ENCODE peak calls at places on chromosomes 11 and 22, in six cellular contexts. Y, J, X, U, C and S are unnamed samples.

GRCh38 chr11:77085652-77086051 is 17.0 kb upstream of the OMP start:
- DNase-seq in Y (no peak), J (no peak), X (no peak), U (no peak), C (no peak), S (no peak)

GRCh38 chr22:18927573-18927972 is 8.5 kb downstream of the PRODH start:
- DNase-seq in Y (no peak), J (no peak), X (no peak), U (no peak), C (no peak), S (no peak)

GRCh38 chr11:76339217-76339616 is 41.7 kb downstream of the THAP12 start:
- DNase-seq in Y (peak; percentile 14), J (no peak), X (no peak), U (no peak), C (no peak), S (peak; percentile 44)

GRCh38 chr11:27460571-27460970 is 12.0 kb downstream of the LGR4 start:
- DNase-seq in Y (no peak), J (no peak), X (no peak), U (no peak), C (no peak), S (no peak)

GRCh38 chr11:83815736-83816135 is 529.6 kb upstream of the CCDC90B start:
- DNase-seq in Y (no peak), J (no peak), X (no peak), U (no peak), C (no peak), S (peak; percentile 27)

GRCh38 chr11:66317766-66318575 is 1.1 kb upstream of the CD248 start:
- DNase-seq in Y (peak; percentile 80), J (no peak), X (no peak), U (no peak), C (peak; percentile 82), S (peak; percentile 92)

GRCh38 chr11:45087301-45087700 is 59.1 kb upstream of the PRDM11 start:
- DNase-seq in Y (peak; percentile 29), J (no peak), X (no peak), U (no peak), C (no peak), S (peak; percentile 41)

GRCh38 chr11:63508009-63508408 is 2.1 kb downstream of the LGALS12 start:
- DNase-seq in Y (peak; percentile 41), J (peak; percentile 51), X (peak; percentile 37), U (peak; percentile 28), C (peak; percentile 59), S (peak; percentile 14)

GRCh38 chr11:18705651-18706281 is 7.2 kb downstream of the TMEM86A start:
- DNase-seq in Y (no peak), J (no peak), X (no peak), U (no peak), C (no peak), S (peak; percentile 18)

GRCh38 chr11:119742263-119742861 is 13.4 kb upstream of the NECTIN1 start:
- DNase-seq in Y (no peak), J (no peak), X (no peak), U (no peak), C (peak; percentile 57), S (peak; percentile 39)

GRCh38 chr22:17896552-17896951 is 122.3 kb upstream of the BID start:
- DNase-seq in Y (no peak), J (no peak), X (no peak), U (no peak), C (no peak), S (no peak)

GRCh38 chr22:47625531-47626427 is 863.3 kb downstream of the TBC1D22A start:
- DNase-seq in Y (no peak), J (no peak), X (no peak), U (no peak), C (no peak), S (no peak)

GRCh38 chr11:32379714-32380113 is 55.6 kb downstream of the WT1 start:
- DNase-seq in Y (no peak), J (no peak), X (no peak), U (no peak), C (peak; percentile 21), S (no peak)

GRCh38 chr11:128772814-128773213 is 78.9 kb downstream of the FLI1 start:
- DNase-seq in Y (peak; percentile 71), J (no peak), X (no peak), U (no peak), C (no peak), S (no peak)

DNA sequence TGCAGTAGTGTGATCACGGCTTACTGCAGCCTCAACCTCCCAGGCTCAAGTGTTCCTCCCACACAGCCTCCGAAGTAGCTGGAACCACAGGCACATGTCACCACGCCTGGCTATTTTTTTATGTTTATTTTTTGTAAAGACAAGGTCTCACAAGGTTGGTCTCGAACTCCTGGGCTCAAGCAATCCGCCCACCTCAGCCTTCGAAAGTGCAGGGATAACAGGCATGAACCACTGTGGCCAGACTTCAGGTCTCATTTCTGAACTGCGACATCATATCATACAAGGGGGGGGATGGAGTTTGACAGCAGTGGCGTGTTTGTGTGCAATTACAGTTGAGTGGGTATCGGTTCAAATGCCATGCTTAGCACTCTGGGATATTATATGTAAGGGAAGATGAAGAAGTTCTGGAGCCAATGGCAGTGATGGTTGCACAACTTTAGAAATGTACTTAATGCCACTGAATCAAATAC is 6.9 kb downstream of the NAALADL1 start:
- DNase-seq in Y (no peak), J (no peak), X (no peak), U (no peak), C (no peak), S (no peak)
- TF ChIP-seq EZH2phosphoT487 in Y (no peak), J (no peak), X (no peak), U (no peak), C (no peak), S (no peak)

DNA sequence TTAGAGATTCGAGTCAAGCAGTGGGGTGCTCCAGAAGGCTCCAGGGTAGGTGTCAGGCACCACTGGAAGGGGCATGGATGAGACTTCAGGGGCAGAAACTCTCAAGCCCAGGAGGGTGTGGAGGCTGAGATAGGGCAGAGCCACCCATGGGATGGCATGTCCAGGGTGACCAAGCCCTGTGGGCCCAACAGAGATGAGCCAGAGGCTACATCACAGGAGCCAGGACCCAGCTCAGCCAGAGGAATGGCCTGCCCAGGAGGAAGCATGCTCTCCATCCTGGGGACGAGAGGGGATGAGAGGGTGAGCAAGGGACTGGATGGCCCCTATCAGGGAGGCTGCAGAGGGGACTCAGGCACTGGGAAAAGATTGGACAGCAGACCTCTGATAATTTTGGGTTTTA is 42.8 kb downstream of the SLCO2B1 start:
- DNase-seq in Y (no peak), J (no peak), X (no peak), U (no peak), C (no peak), S (no peak)
- H3K4me2 ChIP-seq in Y (no peak overlapping the region), J (no peak overlapping the region), X (no peak overlapping the region), U (no peak overlapping the region), C (no peak overlapping the region), S (no peak overlapping the region)

DNA sequence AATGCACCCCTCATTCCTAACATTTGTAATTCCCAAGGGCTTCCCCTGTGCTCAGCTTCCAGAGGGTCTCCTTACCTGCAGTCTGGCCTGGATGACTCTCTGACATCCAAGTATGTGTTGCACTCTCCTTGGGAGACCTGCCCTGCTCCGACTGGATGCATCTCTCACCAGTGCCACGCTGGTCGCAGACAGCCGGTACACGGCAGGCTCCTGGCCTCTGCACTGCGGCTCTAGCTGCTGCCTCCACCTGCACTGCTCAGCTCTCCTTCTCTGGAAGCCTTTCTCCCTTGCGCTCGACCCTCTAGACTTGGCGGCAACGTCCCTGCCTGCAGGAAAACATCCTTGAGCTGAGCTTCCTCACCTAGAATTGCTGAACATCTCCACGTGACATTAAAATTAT is 685.9 kb downstream of the BRD1 start:
- DNase-seq in Y (no peak), J (no peak), X (no peak), U (no peak), C (no peak), S (no peak)
- H3K9me3 ChIP-seq in Y (no peaks in the 10 kb centered on the region), J (no peaks in the 10 kb centered on the region), X (no peaks in the 10 kb centered on the region), U (no peaks in the 10 kb centered on the region), C (no peaks in the 10 kb centered on the region), S (peaks cover 3% of the 10 kb centered on the region)

DNA sequence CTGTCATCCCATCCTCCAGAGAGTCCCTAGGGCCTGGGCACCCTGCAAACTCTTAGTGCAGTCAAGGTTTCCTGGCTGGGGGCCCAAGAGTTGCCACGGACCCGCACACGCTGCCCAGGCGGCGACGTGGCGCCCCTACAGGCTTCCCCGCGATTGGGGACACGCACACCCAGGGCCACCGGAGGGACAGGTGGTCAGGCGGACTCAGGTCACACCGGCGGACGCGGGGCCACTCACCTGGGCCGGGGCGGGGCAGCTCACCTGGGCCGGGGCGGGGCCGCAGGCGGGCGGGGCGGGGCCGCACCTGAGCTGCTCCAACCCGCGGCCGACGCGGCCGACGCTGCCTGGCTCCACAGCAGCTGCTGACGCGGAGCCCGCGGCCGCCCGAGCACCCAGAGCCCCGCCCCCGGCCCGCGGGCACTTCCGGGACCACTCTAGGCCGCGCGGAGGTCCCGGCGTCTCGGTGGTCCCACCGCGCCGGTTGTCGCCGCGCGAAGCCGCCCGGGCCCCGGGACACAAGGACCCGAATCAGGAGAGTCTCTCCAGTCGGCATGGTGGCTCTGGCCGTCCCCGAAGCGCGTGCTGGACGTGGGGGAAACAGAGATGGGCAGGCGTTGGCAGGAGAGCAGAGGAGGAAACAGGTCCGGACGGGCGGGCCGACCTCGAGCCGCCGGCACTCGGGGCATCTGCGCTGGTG is at the start of gene ZNF70:
- DNase-seq in Y (peak; percentile 94), J (peak; percentile 85), X (peak; percentile 95), U (peak; percentile 69), C (peak; percentile 97), S (peak; percentile 92)
- TF ChIP-seq EZH2phosphoT487 in Y (no peak), J (no peak), X (no peak), U (no peak), C (no peak), S (no peak)

GRCh38 chr22:23146842-23147205 is 1.5 kb downstream of the RAB36 start:
- DNase-seq in Y (no peak), J (no peak), X (no peak), U (no peak), C (no peak), S (no peak)

GRCh38 chr22:23142546-23143105 is 836 bp upstream of the RSPH14 start:
- DNase-seq in Y (no peak), J (no peak), X (no peak), U (no peak), C (no peak), S (no peak)

GRCh38 chr22:23143119-23143518 is 1.3 kb upstream of the RSPH14 start:
- DNase-seq in Y (no peak), J (no peak), X (no peak), U (no peak), C (no peak), S (no peak)

GRCh38 chr22:23144432-23144831 is 845 bp upstream of the RAB36 start:
- DNase-seq in Y (no peak), J (no peak), X (no peak), U (no peak), C (no peak), S (no peak)

GRCh38 chr22:23144926-23145906 is at the start of gene RAB36:
- DNase-seq in Y (peak; percentile 75), J (peak; percentile 93), X (peak; percentile 100), U (peak; percentile 99), C (peak; percentile 100), S (peak; percentile 100)
- H3K4me2 ChIP-seq in Y (peak within 1 kb of the TSS; percentile 82), J (peak within 1 kb of the TSS; percentile 89), X (peak within 1 kb of the TSS; percentile 86), U (peak within 1 kb of the TSS; percentile 89), C (peak within 1 kb of the TSS; percentile 80), S (peak within 1 kb of the TSS; percentile 78)